ENCODE peak calls at places on chromosomes 4 and X, in eight cellular contexts. K is T-helper 1 cell; X is activated effector memory CD4-positive, alpha-beta T cell treated with anti-CD3 and anti-CD28 coated beads, Interleukin-2, amount 50 U/mL, for 16 hours; G is astrocyte of the hippocampus; L is sigmoid colon; O is astrocyte of the spinal cord; Z is GM12864; J is HFFc6. Q is an unnamed sample.

GRCh38 chr4:83390965-83391364 is 56.3 kb upstream of the HPSE start:
- DNase-seq in K (no peak), X (no peak), G (no peak), L (no peak), O (no peak), Z (no peak), J (no peak), Q (no peak)

GRCh38 chrX:38260231-38260630 is 39.6 kb upstream of the SRPX start:
- DNase-seq in K (no peak), X (no peak), G (no peak), L (no peak), O (peak; percentile 15), Z (no peak), J (no peak), Q (no peak)

GRCh38 chr4:5998333-5998936 is 19.8 kb downstream of the C4orf50 start:
- DNase-seq in K (peak; percentile 60), X (peak; percentile 80), G (peak; percentile 85), L (peak; percentile 68), O (peak; percentile 43), Z (peak; percentile 31), J (peak; percentile 34), Q (no peak)

GRCh38 chr4:41363384-41363981 is 106.8 kb downstream of the UCHL1 start:
- DNase-seq in K (no peak), X (no peak), G (peak; percentile 94), L (no peak), O (peak; percentile 24), Z (no peak), J (peak; percentile 39), Q (no peak)

GRCh38 chr4:3307891-3308575 is 15.2 kb downstream of the RGS12 start:
- DNase-seq in K (no peak), X (peak; percentile 58), G (no peak), L (peak; percentile 57), O (no peak), Z (no peak), J (no peak), Q (no peak)

GRCh38 chr4:8182858-8183725 is 16.0 kb upstream of the SH3TC1 start:
- DNase-seq in K (no peak), X (no peak), G (peak; percentile 64), L (peak; percentile 78), O (peak; percentile 84), Z (no peak), J (peak; percentile 89), Q (no peak)

GRCh38 chr4:81454498-81454897 is 17.2 kb downstream of the RASGEF1B start:
- DNase-seq in K (peak; percentile 64), X (peak; percentile 68), G (no peak), L (no peak), O (no peak), Z (no peak), J (no peak), Q (no peak)

GRCh38 chr4:56637791-56638190 is 43.3 kb downstream of the HOPX start:
- DNase-seq in K (no peak), X (no peak), G (no peak), L (no peak), O (no peak), Z (no peak), J (no peak), Q (no peak)

GRCh38 chrX:3771756-3772155 is 58.3 kb upstream of the PRKX start:
- DNase-seq in K (no peak), X (no peak), G (no peak), L (no peak), O (no peak), Z (no peak), J (no peak), Q (no peak)

GRCh38 chr4:140368686-140369085 is 4.8 kb upstream of the SCOC start:
- DNase-seq in K (no peak), X (no peak), G (peak; percentile 19), L (no peak), O (no peak), Z (no peak), J (no peak), Q (no peak)

GRCh38 chrX:134172588-134173259 is 64.3 kb upstream of the CCDC160 start:
- DNase-seq in K (peak; percentile 64), X (peak; percentile 71), G (peak; percentile 36), L (no peak), O (peak; percentile 23), Z (no peak), J (no peak), Q (peak; percentile 28)

GRCh38 chr4:8849266-8850073 is 22.2 kb downstream of the HMX1 start:
- DNase-seq in K (no peak), X (peak; percentile 36), G (no peak), L (peak; percentile 49), O (no peak), Z (no peak), J (no peak), Q (no peak)

GRCh38 chr4:108099838-108100237 is 68.9 kb downstream of the LEF1 start:
- DNase-seq in K (no peak), X (no peak), G (no peak), L (no peak), O (no peak), Z (no peak), J (no peak), Q (no peak)

GRCh38 chr4:26131711-26132110 is 189.1 kb upstream of the RBPJ start:
- DNase-seq in K (no peak), X (peak; percentile 74), G (no peak), L (no peak), O (no peak), Z (peak; percentile 78), J (no peak), Q (no peak)

GRCh38 chr4:95268819-95269565 is 279.8 kb downstream of the UNC5C start:
- DNase-seq in K (no peak), X (no peak), G (peak; percentile 60), L (no peak), O (peak; percentile 17), Z (no peak), J (no peak), Q (no peak)

GRCh38 chr4:169611991-169612868 is at the start of gene NEK1:
- DNase-seq in K (peak; percentile 94), X (peak; percentile 95), G (peak; percentile 96), L (peak; percentile 95), O (peak; percentile 92), Z (no peak), J (peak; percentile 81), Q (peak; percentile 89)

GRCh38 chr4:40564815-40565505 is 64.7 kb downstream of the RBM47 start:
- DNase-seq in K (no peak), X (no peak), G (no peak), L (no peak), O (no peak), Z (no peak), J (no peak), Q (no peak)

GRCh38 chrX:134715930-134716619 is 57.8 kb upstream of the PLAC1 start:
- DNase-seq in K (no peak), X (no peak), G (no peak), L (no peak), O (no peak), Z (no peak), J (no peak), Q (no peak)

GRCh38 chr4:147733614-147734344 is 1.9 kb downstream of the ARHGAP10 start:
- DNase-seq in K (no peak), X (no peak), G (peak; percentile 11), L (no peak), O (peak; percentile 31), Z (no peak), J (no peak), Q (no peak)

GRCh38 chr4:105496899-105497298 is 23.0 kb upstream of the PPA2 start:
- DNase-seq in K (no peak), X (no peak), G (no peak), L (no peak), O (no peak), Z (no peak), J (no peak), Q (no peak)

GRCh38 chr4:89765966-89766365 is 71.0 kb downstream of the SNCA start:
- DNase-seq in K (no peak), X (no peak), G (peak; percentile 85), L (no peak), O (peak; percentile 77), Z (no peak), J (peak; percentile 62), Q (no peak)

GRCh38 chrX:21658152-21658737 is at the start of gene KLHL34:
- DNase-seq in K (no peak), X (peak; percentile 58), G (no peak), L (no peak), O (no peak), Z (no peak), J (no peak), Q (no peak)

GRCh38 chr4:129278868-129279267 is 182.9 kb downstream of the C4orf33 start:
- DNase-seq in K (no peak), X (no peak), G (no peak), L (no peak), O (no peak), Z (no peak), J (no peak), Q (no peak)

GRCh38 chrX:150298841-150299551 is 64.1 kb upstream of the MAMLD1 start:
- DNase-seq in K (no peak), X (no peak), G (no peak), L (no peak), O (peak; percentile 3), Z (no peak), J (peak; percentile 1), Q (no peak)

GRCh38 chr4:100977274-100977673 is 370.1 kb downstream of the PPP3CA start:
- DNase-seq in K (no peak), X (no peak), G (peak; percentile 7), L (no peak), O (no peak), Z (no peak), J (no peak), Q (no peak)

GRCh38 chrX:107935664-107936433 is 46.3 kb downstream of the TEX13B start:
- DNase-seq in K (no peak), X (no peak), G (peak; percentile 4), L (no peak), O (no peak), Z (no peak), J (no peak), Q (no peak)

GRCh38 chrX:38891641-38892413 is 90.6 kb downstream of the MID1IP1 start:
- DNase-seq in K (peak; percentile 47), X (no peak), G (no peak), L (no peak), O (no peak), Z (no peak), J (peak; percentile 12), Q (no peak)

GRCh38 chrX:120697053-120697452 is 67.2 kb upstream of the C1GALT1C1 start:
- DNase-seq in K (peak; percentile 89), X (no peak), G (no peak), L (no peak), O (no peak), Z (peak; percentile 16), J (no peak), Q (no peak)

GRCh38 chr4:86449746-86450145 is 89.9 kb upstream of the MAPK10 start:
- DNase-seq in K (no peak), X (no peak), G (no peak), L (no peak), O (no peak), Z (no peak), J (no peak), Q (no peak)

GRCh38 chrX:12197030-12197429 is 58.8 kb downstream of the FRMPD4 start:
- DNase-seq in K (no peak), X (no peak), G (peak; percentile 20), L (no peak), O (no peak), Z (no peak), J (no peak), Q (no peak)

GRCh38 chr4:72846280-72847111 is 223.0 kb downstream of the COX18 start:
- DNase-seq in K (no peak), X (no peak), G (no peak), L (no peak), O (no peak), Z (no peak), J (peak; percentile 8), Q (no peak)

GRCh38 chrX:14501312-14501711 is 28.0 kb upstream of the GLRA2 start:
- DNase-seq in K (no peak), X (no peak), G (peak; percentile 77), L (peak; percentile 66), O (peak; percentile 4), Z (no peak), J (no peak), Q (no peak)

GRCh38 chrX:53287493-53288138 is 6.2 kb upstream of the IQSEC2 start:
- DNase-seq in K (peak; percentile 38), X (peak; percentile 65), G (peak; percentile 80), L (peak; percentile 84), O (peak; percentile 70), Z (no peak), J (peak; percentile 58), Q (peak; percentile 5)

GRCh38 chrX:15160558-15160957 is 109.3 kb downstream of the ASB9 start:
- DNase-seq in K (no peak), X (no peak), G (no peak), L (no peak), O (no peak), Z (no peak), J (no peak), Q (no peak)